ENCODE peak calls at places on chromosomes 13 and 19, in nine cellular contexts. One of them, this sample, is unnamed.

GRCh38 chr13:111511805-111512504 is 191.5 kb downstream of the TEX29 start:
- DNase-seq in cardiac muscle cell: no peak
- DNase-seq in osteocyte: peak
- DNase-seq in BJ: no peak
- DNase-seq in tibial artery: no peak
- DNase-seq in AG10803: no peak
- DNase-seq in AG09309: no peak
- DNase-seq in GM13976: no peak
- DNase-seq in neural crest cell: no peak
- DNase-seq in this sample: no peak

GRCh38 chr19:677601-678380 is 1.6 kb downstream of the FSTL3 start:
- DNase-seq in cardiac muscle cell: no peak
- DNase-seq in neural crest cell: no peak
- DNase-seq in AG10803: no peak
- DNase-seq in osteocyte: peak
- DNase-seq in AG09309: no peak
- DNase-seq in GM13976: no peak
- DNase-seq in tibial artery: peak
- DNase-seq in BJ: no peak
- DNase-seq in this sample: no peak

GRCh38 chr19:4556574-4557185 is 2.8 kb downstream of the SEMA6B start:
- DNase-seq in neural crest cell: peak
- DNase-seq in osteocyte: no peak
- DNase-seq in GM13976: peak
- DNase-seq in AG09309: no peak
- DNase-seq in BJ: no peak
- DNase-seq in tibial artery: no peak
- DNase-seq in AG10803: no peak
- DNase-seq in cardiac muscle cell: peak
- DNase-seq in this sample: no peak

GRCh38 chr19:30095171-30095570 is 153.1 kb downstream of the URI1 start:
- DNase-seq in AG10803: no peak
- DNase-seq in tibial artery: no peak
- DNase-seq in AG09309: no peak
- DNase-seq in osteocyte: no peak
- DNase-seq in BJ: no peak
- DNase-seq in cardiac muscle cell: no peak
- DNase-seq in neural crest cell: no peak
- DNase-seq in GM13976: no peak
- DNase-seq in this sample: no peak

GRCh38 chr19:30077851-30078355 is 135.9 kb downstream of the URI1 start:
- DNase-seq in neural crest cell: no peak
- DNase-seq in GM13976: no peak
- DNase-seq in AG09309: no peak
- DNase-seq in BJ: no peak
- DNase-seq in AG10803: no peak
- DNase-seq in osteocyte: no peak
- DNase-seq in tibial artery: no peak
- DNase-seq in cardiac muscle cell: no peak
- DNase-seq in this sample: no peak

GRCh38 chr13:30164141-30164540 is 143.2 kb downstream of the KATNAL1 start:
- DNase-seq in BJ: no peak
- DNase-seq in AG09309: no peak
- DNase-seq in GM13976: no peak
- DNase-seq in tibial artery: no peak
- DNase-seq in osteocyte: no peak
- DNase-seq in neural crest cell: no peak
- DNase-seq in AG10803: no peak
- DNase-seq in cardiac muscle cell: no peak
- DNase-seq in this sample: no peak

GRCh38 chr13:102555914-102556553 is 40.8 kb upstream of the TPP2 start:
- DNase-seq in GM13976: peak
- DNase-seq in osteocyte: no peak
- DNase-seq in neural crest cell: peak
- DNase-seq in AG10803: peak
- DNase-seq in tibial artery: no peak
- DNase-seq in cardiac muscle cell: peak
- DNase-seq in AG09309: no peak
- DNase-seq in BJ: no peak
- DNase-seq in this sample: peak

GRCh38 chr19:15091918-15092753 is 10.1 kb downstream of the OR1I1 start:
- DNase-seq in AG09309: no peak
- DNase-seq in AG10803: peak
- DNase-seq in cardiac muscle cell: peak
- DNase-seq in tibial artery: no peak
- DNase-seq in BJ: no peak
- DNase-seq in GM13976: peak
- DNase-seq in neural crest cell: peak
- DNase-seq in osteocyte: no peak
- DNase-seq in this sample: peak

GRCh38 chr19:51366999-51367564 is 894 bp upstream of the ETFB start:
- DNase-seq in cardiac muscle cell: no peak
- DNase-seq in osteocyte: no peak
- DNase-seq in neural crest cell: no peak
- DNase-seq in AG09309: no peak
- DNase-seq in tibial artery: peak
- DNase-seq in AG10803: no peak
- DNase-seq in GM13976: no peak
- DNase-seq in BJ: no peak
- DNase-seq in this sample: no peak

GRCh38 chr13:72808917-72809500 is 27.1 kb downstream of the PIBF1 start:
- DNase-seq in AG10803: peak
- DNase-seq in tibial artery: no peak
- DNase-seq in BJ: no peak
- DNase-seq in neural crest cell: no peak
- DNase-seq in cardiac muscle cell: peak
- DNase-seq in osteocyte: no peak
- DNase-seq in GM13976: peak
- DNase-seq in AG09309: no peak
- DNase-seq in this sample: no peak

GRCh38 chr19:3389876-3390361 is 23.5 kb downstream of the NFIC start:
- DNase-seq in neural crest cell: no peak
- DNase-seq in BJ: no peak
- DNase-seq in GM13976: no peak
- DNase-seq in tibial artery: no peak
- DNase-seq in AG10803: peak
- DNase-seq in osteocyte: no peak
- DNase-seq in AG09309: no peak
- DNase-seq in cardiac muscle cell: no peak
- DNase-seq in this sample: no peak

GRCh38 chr19:55777528-55777927 is 8.6 kb downstream of the RFPL4AL1 start:
- DNase-seq in osteocyte: peak
- DNase-seq in GM13976: no peak
- DNase-seq in tibial artery: no peak
- DNase-seq in AG10803: no peak
- DNase-seq in BJ: no peak
- DNase-seq in AG09309: no peak
- DNase-seq in cardiac muscle cell: no peak
- DNase-seq in neural crest cell: no peak
- DNase-seq in this sample: no peak

GRCh38 chr13:69194130-69194529 is 913.5 kb upstream of the ATXN8OS start:
- DNase-seq in BJ: no peak
- DNase-seq in tibial artery: no peak
- DNase-seq in GM13976: no peak
- DNase-seq in AG09309: no peak
- DNase-seq in cardiac muscle cell: no peak
- DNase-seq in osteocyte: no peak
- DNase-seq in neural crest cell: no peak
- DNase-seq in AG10803: no peak
- DNase-seq in this sample: no peak

GRCh38 chr13:64277097-64277496 is 2861.4 kb upstream of the PCDH20 start:
- DNase-seq in AG10803: no peak
- DNase-seq in neural crest cell: no peak
- DNase-seq in GM13976: no peak
- DNase-seq in AG09309: no peak
- DNase-seq in tibial artery: no peak
- DNase-seq in cardiac muscle cell: no peak
- DNase-seq in osteocyte: no peak
- DNase-seq in BJ: no peak
- DNase-seq in this sample: no peak

GRCh38 chr19:10412257-10412977 is 7.9 kb upstream of the PDE4A start:
- DNase-seq in AG10803: no peak
- DNase-seq in BJ: no peak
- DNase-seq in GM13976: peak
- DNase-seq in tibial artery: no peak
- DNase-seq in cardiac muscle cell: no peak
- DNase-seq in neural crest cell: no peak
- DNase-seq in osteocyte: no peak
- DNase-seq in AG09309: no peak
- DNase-seq in this sample: peak

GRCh38 chr13:77310579-77311279 is 16.2 kb downstream of the MYCBP2 start:
- DNase-seq in osteocyte: no peak
- DNase-seq in AG10803: no peak
- DNase-seq in AG09309: no peak
- DNase-seq in tibial artery: no peak
- DNase-seq in cardiac muscle cell: no peak
- DNase-seq in neural crest cell: no peak
- DNase-seq in BJ: no peak
- DNase-seq in GM13976: no peak
- DNase-seq in this sample: no peak

DNA sequence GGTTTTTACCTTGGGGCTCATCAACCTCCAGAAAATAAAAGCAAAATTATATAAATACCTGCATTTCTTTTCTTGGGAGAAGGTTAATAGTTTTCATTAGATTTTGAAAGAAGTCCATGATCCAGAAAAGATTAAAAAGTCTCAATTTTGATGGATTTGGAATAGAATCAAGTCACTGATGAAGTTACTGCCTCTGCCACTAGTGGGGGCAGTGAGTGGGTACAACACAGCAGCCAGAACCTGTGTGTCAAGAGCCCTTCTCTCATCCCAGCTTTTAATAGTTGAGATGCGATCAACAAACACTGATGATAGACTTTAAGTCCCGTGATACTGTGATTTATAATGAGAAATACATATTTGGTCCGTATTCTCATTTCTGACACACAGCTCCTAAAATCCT is 686.7 kb downstream of the DIAPH3 start:
- DNase-seq in osteocyte: no peak
- DNase-seq in AG10803: no peak
- DNase-seq in neural crest cell: no peak
- DNase-seq in GM13976: no peak
- DNase-seq in AG09309: no peak
- DNase-seq in cardiac muscle cell: no peak
- DNase-seq in tibial artery: no peak
- DNase-seq in BJ: no peak
- DNase-seq in this sample: no peak
- TF ChIP-seq CTCF in osteocyte: peak
- TF ChIP-seq CTCF in AG10803: peak
- TF ChIP-seq CTCF in neural crest cell: peak
- TF ChIP-seq CTCF in GM13976: no peak
- TF ChIP-seq CTCF in AG09309: peak
- TF ChIP-seq CTCF in cardiac muscle cell: peak
- TF ChIP-seq CTCF in tibial artery: no peak
- TF ChIP-seq CTCF in BJ: peak
- TF ChIP-seq CTCF in this sample: peak

GRCh38 chr13:24865158-24865557 is 101.2 kb downstream of the RNF17 start:
- DNase-seq in BJ: no peak
- DNase-seq in neural crest cell: no peak
- DNase-seq in cardiac muscle cell: peak
- DNase-seq in GM13976: no peak
- DNase-seq in AG10803: peak
- DNase-seq in osteocyte: no peak
- DNase-seq in AG09309: no peak
- DNase-seq in tibial artery: no peak
- DNase-seq in this sample: peak
- TF ChIP-seq CTCF in BJ: no peak
- TF ChIP-seq CTCF in neural crest cell: peak
- TF ChIP-seq CTCF in cardiac muscle cell: peak
- TF ChIP-seq CTCF in GM13976: no peak
- TF ChIP-seq CTCF in AG10803: peak
- TF ChIP-seq CTCF in osteocyte: peak
- TF ChIP-seq CTCF in AG09309: peak
- TF ChIP-seq CTCF in tibial artery: peak
- TF ChIP-seq CTCF in this sample: peak

DNA sequence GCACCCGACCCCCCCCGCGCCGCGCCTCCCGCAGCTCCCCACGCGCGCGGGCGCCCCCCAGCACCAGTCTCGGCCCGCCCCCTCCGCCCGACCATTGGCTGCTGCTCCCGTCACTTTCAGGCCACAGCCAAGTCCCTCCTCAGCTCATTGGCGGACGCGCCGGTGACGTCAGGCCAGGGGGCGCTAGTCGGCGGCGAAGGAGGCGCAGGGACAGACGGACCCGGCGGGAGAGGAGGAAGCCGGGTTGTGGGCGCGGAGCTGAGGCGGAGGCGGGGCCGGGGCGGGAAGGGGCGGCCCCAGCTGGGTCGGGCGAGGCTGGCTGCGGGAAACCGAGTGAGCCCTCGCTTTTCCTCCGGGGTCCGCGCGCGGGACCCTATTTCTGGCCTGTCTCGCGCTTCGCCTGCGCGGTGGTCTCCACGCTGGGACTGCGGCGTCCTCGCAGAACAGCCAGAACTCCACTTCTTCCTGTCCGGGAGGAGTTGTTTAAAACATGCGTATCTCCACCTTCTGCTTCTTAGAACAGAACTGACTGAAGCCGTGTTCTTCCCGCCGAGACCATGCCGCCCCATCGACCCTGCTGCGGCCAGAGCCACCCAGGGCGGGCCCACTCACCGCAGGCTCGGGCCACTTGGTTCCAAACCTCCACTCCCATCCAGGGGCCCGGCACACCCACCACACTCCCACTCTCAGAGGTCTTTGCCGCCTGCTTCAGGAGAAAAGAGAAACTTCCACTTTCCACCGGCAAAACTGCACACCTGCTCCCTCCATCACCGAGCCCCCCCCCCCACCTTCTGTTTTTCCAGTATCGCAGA is 459 bp upstream of the TMTC4 start:
- DNase-seq in tibial artery: peak
- DNase-seq in neural crest cell: peak
- DNase-seq in cardiac muscle cell: peak
- DNase-seq in GM13976: peak
- DNase-seq in AG10803: peak
- DNase-seq in osteocyte: peak
- DNase-seq in BJ: peak
- DNase-seq in AG09309: peak
- DNase-seq in this sample: peak
- TF ChIP-seq CTCF in tibial artery: no peak
- TF ChIP-seq CTCF in neural crest cell: no peak
- TF ChIP-seq CTCF in cardiac muscle cell: peak
- TF ChIP-seq CTCF in GM13976: peak
- TF ChIP-seq CTCF in AG10803: peak
- TF ChIP-seq CTCF in osteocyte: peak
- TF ChIP-seq CTCF in BJ: peak
- TF ChIP-seq CTCF in AG09309: peak
- TF ChIP-seq CTCF in this sample: peak

DNA sequence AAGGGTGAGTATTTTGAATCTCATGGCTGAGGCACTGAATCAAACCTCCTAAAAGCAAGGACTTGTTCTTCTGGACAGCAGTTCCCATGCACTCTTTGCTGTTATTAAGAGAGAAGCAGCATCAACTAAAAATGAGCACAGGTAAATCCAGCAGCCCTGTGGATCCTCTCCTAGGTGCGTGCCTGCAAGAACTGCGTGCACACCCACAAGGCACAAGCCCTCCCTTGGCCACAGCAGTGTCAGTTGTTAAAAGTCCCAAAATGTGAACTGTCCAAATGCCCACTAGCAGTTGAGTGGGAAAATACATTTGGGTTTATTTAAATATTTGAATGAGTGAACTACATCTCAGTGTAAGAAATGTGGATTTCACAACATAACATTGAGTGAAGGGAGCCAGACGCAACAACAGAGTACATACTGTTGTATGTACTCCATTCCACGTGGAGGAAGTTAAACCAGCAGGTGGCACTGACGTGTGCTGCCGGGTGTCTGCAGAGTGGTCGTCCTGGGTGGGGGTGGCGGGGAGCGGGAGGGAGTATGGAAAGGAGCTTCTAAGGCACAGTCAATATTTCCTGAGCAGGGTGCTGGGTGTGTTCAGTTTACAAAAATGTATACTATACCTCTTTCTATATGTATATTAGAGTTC is 266.4 kb downstream of the NALCN start:
- DNase-seq in cardiac muscle cell: peak
- DNase-seq in osteocyte: no peak
- DNase-seq in tibial artery: no peak
- DNase-seq in AG10803: peak
- DNase-seq in neural crest cell: no peak
- DNase-seq in BJ: no peak
- DNase-seq in AG09309: no peak
- DNase-seq in GM13976: no peak
- DNase-seq in this sample: peak
- TF ChIP-seq CTCF in cardiac muscle cell: peak
- TF ChIP-seq CTCF in osteocyte: peak
- TF ChIP-seq CTCF in tibial artery: no peak
- TF ChIP-seq CTCF in AG10803: peak
- TF ChIP-seq CTCF in neural crest cell: peak
- TF ChIP-seq CTCF in BJ: peak
- TF ChIP-seq CTCF in AG09309: peak
- TF ChIP-seq CTCF in GM13976: no peak
- TF ChIP-seq CTCF in this sample: peak